ENCODE peak calls at places on chromosomes 11 and 22, in seven cellular contexts. H, Y, K, R, M, A and N are unnamed samples.

GRCh38 chr11:3841426-3842304 is 906 bp upstream of the RHOG start:
- DNase-seq in R (peak), H (peak), K (peak), A (peak), M (peak), Y (peak), N (peak)

GRCh38 chr11:65857500-65858353 is at the start of gene CFL1:
- DNase-seq in A (peak), R (peak), Y (peak), H (no peak), K (peak), M (peak), N (peak)

GRCh38 chr11:129846508-129847335 is 31.1 kb downstream of the TMEM45B start:
- DNase-seq in K (no peak), R (no peak), A (peak), M (no peak), H (no peak), Y (peak), N (no peak)

GRCh38 chr11:12783765-12784164 is 109.5 kb downstream of the TEAD1 start:
- DNase-seq in Y (no peak), M (no peak), K (no peak), A (no peak), R (no peak), H (no peak), N (no peak)

GRCh38 chr11:43376594-43376993 is 17.9 kb downstream of the TTC17 start:
- DNase-seq in K (no peak), A (peak), Y (peak), R (no peak), M (no peak), H (no peak), N (no peak)

GRCh38 chr11:20000393-20001134 is 159.7 kb downstream of the DBX1 start:
- DNase-seq in H (no peak), Y (peak), A (no peak), M (no peak), R (no peak), K (no peak), N (no peak)

GRCh38 chr22:49975543-49976389 is 15.2 kb downstream of the PIM3 start:
- DNase-seq in Y (peak), A (no peak), K (peak), R (peak), H (no peak), M (no peak), N (peak)

GRCh38 chr11:64249563-64250405 is 1.5 kb upstream of the PLCB3 start:
- DNase-seq in K (no peak), R (no peak), M (no peak), A (no peak), H (no peak), Y (no peak), N (no peak)

GRCh38 chr11:125592305-125593112 is at the start of gene STT3A:
- DNase-seq in R (peak), M (peak), A (peak), Y (peak), H (peak), K (peak), N (peak)

GRCh38 chr11:64372802-64373597 is 14.0 kb downstream of the RPS6KA4 start:
- DNase-seq in M (peak), A (no peak), K (no peak), H (peak), Y (peak), R (no peak), N (no peak)

GRCh38 chr11:85663080-85663729 is 1.7 kb downstream of the CREBZF start:
- DNase-seq in K (no peak), H (no peak), M (no peak), Y (no peak), R (no peak), A (no peak), N (no peak)